ENCODE peak calls at places on chromosome 7, in four cellular contexts. One of them, this sample, is unnamed.

GRCh38 chr7:74430961-74431466 is 22.7 kb upstream of the GTF2IRD1 start:
- DNase-seq in GM12878: no peak
- DNase-seq in HepG2: no peak
- DNase-seq in SK-N-SH: no peak
- DNase-seq in this sample: no peak

GRCh38 chr7:158274996-158275395 is 312.6 kb downstream of the PTPRN2 start:
- DNase-seq in GM12878: no peak
- DNase-seq in HepG2: no peak
- DNase-seq in SK-N-SH: no peak
- DNase-seq in this sample: no peak

GRCh38 chr7:155258233-155258575 is 39.5 kb upstream of the INSIG1 start:
- DNase-seq in GM12878: no peak
- DNase-seq in HepG2: no peak
- DNase-seq in SK-N-SH: no peak
- DNase-seq in this sample: no peak

GRCh38 chr7:156614434-156615264 is 25.9 kb upstream of the RNF32 start:
- DNase-seq in GM12878: no peak
- DNase-seq in HepG2: peak
- DNase-seq in SK-N-SH: no peak
- DNase-seq in this sample: peak

GRCh38 chr7:108468246-108468645 is 12.0 kb upstream of the NRCAM start:
- DNase-seq in GM12878: no peak
- DNase-seq in HepG2: no peak
- DNase-seq in SK-N-SH: no peak
- DNase-seq in this sample: no peak

GRCh38 chr7:114922652-114923402 is 933 bp downstream of the MDFIC start:
- DNase-seq in GM12878: no peak
- DNase-seq in HepG2: no peak
- DNase-seq in SK-N-SH: peak
- DNase-seq in this sample: no peak

GRCh38 chr7:106841896-106842390 is 23.1 kb upstream of the PIK3CG start:
- DNase-seq in GM12878: no peak
- DNase-seq in HepG2: no peak
- DNase-seq in SK-N-SH: peak
- DNase-seq in this sample: no peak

GRCh38 chr7:105808209-105808608 is 68.2 kb downstream of the ATXN7L1 start:
- DNase-seq in GM12878: no peak
- DNase-seq in HepG2: no peak
- DNase-seq in SK-N-SH: no peak
- DNase-seq in this sample: no peak

GRCh38 chr7:12490105-12490688 is 80.3 kb upstream of the SCIN start:
- DNase-seq in GM12878: no peak
- DNase-seq in HepG2: peak
- DNase-seq in SK-N-SH: peak
- DNase-seq in this sample: peak

GRCh38 chr7:226281-226882 is 34.0 kb downstream of the FAM20C start:
- DNase-seq in GM12878: no peak
- DNase-seq in HepG2: no peak
- DNase-seq in SK-N-SH: no peak
- DNase-seq in this sample: no peak

GRCh38 chr7:106485919-106486318 is 175.0 kb downstream of the CCDC71L start:
- DNase-seq in GM12878: no peak
- DNase-seq in HepG2: no peak
- DNase-seq in SK-N-SH: no peak
- DNase-seq in this sample: no peak

GRCh38 chr7:37440738-37441404 is 7.8 kb downstream of the ELMO1 start:
- DNase-seq in GM12878: no peak
- DNase-seq in HepG2: no peak
- DNase-seq in SK-N-SH: peak
- DNase-seq in this sample: no peak

GRCh38 chr7:85261341-85261740 is 74.5 kb upstream of the SEMA3D start:
- DNase-seq in GM12878: no peak
- DNase-seq in HepG2: no peak
- DNase-seq in SK-N-SH: no peak
- DNase-seq in this sample: no peak

GRCh38 chr7:30352169-30352568 is 67.8 kb downstream of the ZNRF2 start:
- DNase-seq in GM12878: no peak
- DNase-seq in HepG2: no peak
- DNase-seq in SK-N-SH: no peak
- DNase-seq in this sample: no peak

GRCh38 chr7:157929671-157930070 is 592.9 kb downstream of the DNAJB6 start:
- DNase-seq in GM12878: no peak
- DNase-seq in HepG2: no peak
- DNase-seq in SK-N-SH: no peak
- DNase-seq in this sample: no peak

GRCh38 chr7:34844936-34845665 is 187.1 kb downstream of the NPSR1 start:
- DNase-seq in GM12878: no peak
- DNase-seq in HepG2: no peak
- DNase-seq in SK-N-SH: no peak
- DNase-seq in this sample: no peak

GRCh38 chr7:114670676-114671075 is 251.2 kb upstream of the MDFIC start:
- DNase-seq in GM12878: no peak
- DNase-seq in HepG2: no peak
- DNase-seq in SK-N-SH: no peak
- DNase-seq in this sample: no peak

GRCh38 chr7:74006032-74006431 is 21.9 kb upstream of the ELN start:
- DNase-seq in GM12878: no peak
- DNase-seq in HepG2: no peak
- DNase-seq in SK-N-SH: no peak
- DNase-seq in this sample: no peak

GRCh38 chr7:144513332-144513731 is 109.8 kb upstream of the NOBOX start:
- DNase-seq in GM12878: peak
- DNase-seq in HepG2: no peak
- DNase-seq in SK-N-SH: no peak
- DNase-seq in this sample: no peak

GRCh38 chr7:26192485-26193087 is 8.0 kb downstream of the HNRNPA2B1 start:
- DNase-seq in GM12878: no peak
- DNase-seq in HepG2: no peak
- DNase-seq in SK-N-SH: no peak
- DNase-seq in this sample: no peak

GRCh38 chr7:102891693-102892261 is 21.0 kb upstream of the LRRC17 start:
- DNase-seq in GM12878: no peak
- DNase-seq in HepG2: no peak
- DNase-seq in SK-N-SH: no peak
- DNase-seq in this sample: no peak

GRCh38 chr7:6462094-6462493 is 14.3 kb upstream of the DAGLB start:
- DNase-seq in GM12878: no peak
- DNase-seq in HepG2: no peak
- DNase-seq in SK-N-SH: no peak
- DNase-seq in this sample: no peak

GRCh38 chr7:82729172-82730030 is 285.8 kb upstream of the CACNA2D1 start:
- DNase-seq in GM12878: no peak
- DNase-seq in HepG2: peak
- DNase-seq in SK-N-SH: peak
- DNase-seq in this sample: peak

GRCh38 chr7:2527505-2528464 is 8.2 kb downstream of the LFNG start:
- DNase-seq in GM12878: no peak
- DNase-seq in HepG2: peak
- DNase-seq in SK-N-SH: no peak
- DNase-seq in this sample: peak

GRCh38 chr7:159083698-159084068 is 61.0 kb downstream of the VIPR2 start:
- DNase-seq in GM12878: no peak
- DNase-seq in HepG2: no peak
- DNase-seq in SK-N-SH: no peak
- DNase-seq in this sample: no peak

GRCh38 chr7:94888542-94888941 is 18.9 kb upstream of the PPP1R9A start:
- DNase-seq in GM12878: no peak
- DNase-seq in HepG2: peak
- DNase-seq in SK-N-SH: no peak
- DNase-seq in this sample: no peak

GRCh38 chr7:926061-927030 is 28.1 kb downstream of the ADAP1 start:
- DNase-seq in GM12878: no peak
- DNase-seq in HepG2: peak
- DNase-seq in SK-N-SH: no peak
- DNase-seq in this sample: no peak

GRCh38 chr7:81367335-81367801 is 402.5 kb downstream of the HGF start:
- DNase-seq in GM12878: no peak
- DNase-seq in HepG2: no peak
- DNase-seq in SK-N-SH: no peak
- DNase-seq in this sample: no peak

GRCh38 chr7:33578166-33578565 is 327.2 kb upstream of the BMPER start:
- DNase-seq in GM12878: no peak
- DNase-seq in HepG2: no peak
- DNase-seq in SK-N-SH: no peak
- DNase-seq in this sample: no peak

GRCh38 chr7:44259547-44260457 is 59.0 kb downstream of the YKT6 start:
- DNase-seq in GM12878: no peak
- DNase-seq in HepG2: peak
- DNase-seq in SK-N-SH: no peak
- DNase-seq in this sample: no peak

GRCh38 chr7:118080947-118081346 is 103.0 kb upstream of the LSM8 start:
- DNase-seq in GM12878: peak
- DNase-seq in HepG2: no peak
- DNase-seq in SK-N-SH: no peak
- DNase-seq in this sample: peak

GRCh38 chr7:141945356-141945755 is 1.4 kb downstream of the CLEC5A start:
- DNase-seq in GM12878: no peak
- DNase-seq in HepG2: no peak
- DNase-seq in SK-N-SH: no peak
- DNase-seq in this sample: no peak

GRCh38 chr7:131896189-131896855 is 339.9 kb upstream of the PODXL start:
- DNase-seq in GM12878: no peak
- DNase-seq in HepG2: no peak
- DNase-seq in SK-N-SH: no peak
- DNase-seq in this sample: no peak

DNA sequence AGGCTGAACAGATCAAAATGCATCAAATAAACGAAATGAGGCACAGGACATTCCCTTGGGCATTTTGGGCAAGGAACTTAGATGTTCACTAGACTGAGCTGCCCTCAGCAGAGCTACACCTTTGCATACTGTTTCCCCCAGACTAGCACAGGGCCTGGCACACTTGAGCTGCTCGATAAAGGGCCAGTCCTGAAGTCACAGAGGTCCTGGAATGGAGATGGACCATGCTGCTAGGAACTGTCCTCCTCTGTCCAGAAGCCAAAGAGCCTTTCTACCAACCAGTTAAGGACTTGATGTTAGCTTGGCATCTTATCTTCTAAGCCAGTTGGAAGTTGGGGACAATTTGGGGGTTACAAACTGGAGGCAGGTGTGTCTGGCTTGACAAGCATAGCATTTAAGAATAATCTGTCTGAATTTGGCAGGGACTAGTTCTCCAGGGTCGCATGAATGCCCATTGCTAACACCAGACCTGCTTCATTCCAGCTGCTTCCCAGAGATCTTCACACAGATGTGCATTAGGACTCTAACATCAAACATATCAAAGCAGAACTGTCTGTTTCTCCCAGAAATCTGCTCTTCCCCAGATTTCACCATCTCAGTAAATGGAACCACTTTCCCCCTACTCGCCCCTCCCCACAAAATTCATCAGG is 152.2 kb upstream of the PDE1C start:
- DNase-seq in GM12878: no peak
- DNase-seq in HepG2: no peak
- DNase-seq in SK-N-SH: no peak
- DNase-seq in this sample: no peak
- TF ChIP-seq GABPA in GM12878: no peak
- TF ChIP-seq GABPA in HepG2: no peak
- TF ChIP-seq GABPA in SK-N-SH: no peak
- TF ChIP-seq GABPA in this sample: no peak

GRCh38 chr7:140654109-140654387 is 13.4 kb upstream of the DENND2A start:
- DNase-seq in GM12878: no peak
- DNase-seq in HepG2: no peak
- DNase-seq in SK-N-SH: no peak
- DNase-seq in this sample: no peak

GRCh38 chr7:140653319-140654108 is 12.9 kb upstream of the DENND2A start:
- DNase-seq in GM12878: no peak
- DNase-seq in HepG2: peak
- DNase-seq in SK-N-SH: peak
- DNase-seq in this sample: peak

GRCh38 chr7:140646931-140647647 is 6.5 kb upstream of the DENND2A start:
- DNase-seq in GM12878: no peak
- DNase-seq in HepG2: peak
- DNase-seq in SK-N-SH: peak
- DNase-seq in this sample: peak

GRCh38 chr7:140650367-140650766 is 9.8 kb upstream of the DENND2A start:
- DNase-seq in GM12878: no peak
- DNase-seq in HepG2: no peak
- DNase-seq in SK-N-SH: no peak
- DNase-seq in this sample: no peak

GRCh38 chr7:140649566-140650205 is 9.1 kb upstream of the DENND2A start:
- DNase-seq in GM12878: no peak
- DNase-seq in HepG2: no peak
- DNase-seq in SK-N-SH: no peak
- DNase-seq in this sample: no peak
- TF ChIP-seq GABPA in GM12878: no peak
- TF ChIP-seq GABPA in HepG2: no peak
- TF ChIP-seq GABPA in SK-N-SH: no peak
- TF ChIP-seq GABPA in this sample: no peak

GRCh38 chr7:42886129-42886528 is 25.7 kb downstream of the C7orf25 start:
- DNase-seq in GM12878: no peak
- DNase-seq in HepG2: no peak
- DNase-seq in SK-N-SH: peak
- DNase-seq in this sample: no peak
- TF ChIP-seq GABPA in GM12878: no peak
- TF ChIP-seq GABPA in HepG2: no peak
- TF ChIP-seq GABPA in SK-N-SH: no peak
- TF ChIP-seq GABPA in this sample: no peak

GRCh38 chr7:116957874-116958273 is 4.6 kb downstream of the ST7 start:
- DNase-seq in GM12878: no peak
- DNase-seq in HepG2: no peak
- DNase-seq in SK-N-SH: no peak
- DNase-seq in this sample: no peak

GRCh38 chr7:116956515-116956804 is 3.2 kb downstream of the ST7 start:
- DNase-seq in GM12878: no peak
- DNase-seq in HepG2: no peak
- DNase-seq in SK-N-SH: no peak
- DNase-seq in this sample: no peak

GRCh38 chr7:116955340-116955739 is 2.0 kb downstream of the ST7 start:
- DNase-seq in GM12878: no peak
- DNase-seq in HepG2: no peak
- DNase-seq in SK-N-SH: no peak
- DNase-seq in this sample: no peak

GRCh38 chr7:116954443-116954838 is 1.1 kb downstream of the ST7 start:
- DNase-seq in GM12878: no peak
- DNase-seq in HepG2: no peak
- DNase-seq in SK-N-SH: no peak
- DNase-seq in this sample: no peak

DNA sequence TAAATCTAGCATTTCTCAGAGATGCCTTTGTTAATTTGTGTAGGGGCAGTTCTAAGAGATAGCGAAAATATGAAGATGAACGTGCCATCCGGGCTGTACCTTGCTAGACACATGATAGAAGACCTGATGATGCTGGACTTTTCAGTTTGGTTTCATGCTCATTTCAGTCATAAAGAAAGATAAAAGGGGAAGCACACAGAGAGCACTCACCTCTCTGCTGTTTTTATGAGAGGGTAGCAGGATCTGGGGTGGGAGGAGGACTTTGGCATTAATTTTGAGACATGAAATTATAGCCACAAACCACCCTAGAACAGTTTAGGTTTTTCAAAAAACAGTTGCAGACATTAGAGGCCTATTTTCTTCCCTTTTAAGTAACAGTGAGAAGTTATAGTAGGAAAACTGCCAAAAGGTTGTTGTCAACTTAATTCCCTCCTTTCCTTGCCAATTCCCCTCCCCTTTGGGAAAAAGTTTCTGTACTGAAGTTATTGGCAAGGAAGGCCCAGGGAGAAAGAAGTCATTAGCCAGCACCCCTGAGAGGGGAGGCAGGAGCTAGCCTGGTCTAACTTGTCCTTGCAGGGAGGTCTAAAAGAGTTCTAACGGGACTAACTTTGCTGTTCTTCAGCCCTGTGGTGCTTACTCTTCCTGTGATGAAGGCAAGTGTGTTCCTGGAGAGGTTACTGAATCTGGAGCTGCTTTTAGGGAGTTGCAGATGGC is 2.7 kb downstream of the ST7 start:
- DNase-seq in GM12878: peak
- DNase-seq in HepG2: no peak
- DNase-seq in SK-N-SH: no peak
- DNase-seq in this sample: no peak
- TF ChIP-seq GABPA in GM12878: peak
- TF ChIP-seq GABPA in HepG2: no peak
- TF ChIP-seq GABPA in SK-N-SH: no peak
- TF ChIP-seq GABPA in this sample: no peak

This sample was measured in K562.